ENCODE peak calls at places on chromosomes 13 and 19, in five cellular contexts. E is MG63, J is neuronal stem cell, P is tibial nerve, I is breast epithelium. G is an unnamed sample.
A peak's percentile ranks its signal among the peaks of the same experiment; 100 is the strongest.

GRCh38 chr19:51796195-51796679 is 1.3 kb downstream of the FPR3 start:
- DNase-seq in I (no peak), J (no peak), P (no peak), E (no peak), G (no peak)

GRCh38 chr19:4172861-4173473 is 9.4 kb downstream of the SIRT6 start:
- DNase-seq in E (peak; percentile 48), J (peak; percentile 75), I (peak; percentile 68), P (no peak), G (peak; percentile 59)

GRCh38 chr13:24042710-24043440 is 117.6 kb upstream of the SPATA13 start:
- DNase-seq in P (no peak), J (no peak), I (no peak), E (no peak), G (no peak)

GRCh38 chr13:72537400-72537780 is 190.0 kb downstream of the MZT1 start:
- DNase-seq in P (no peak), E (no peak), I (no peak), J (no peak), G (no peak)

GRCh38 chr13:23618341-23618740 is 48.1 kb downstream of the TNFRSF19 start:
- DNase-seq in P (no peak), E (peak; percentile 13), J (no peak), I (no peak), G (peak; percentile 50)

GRCh38 chr13:19927117-19927734 is 31.3 kb upstream of the ZMYM2 start:
- DNase-seq in E (no peak), P (no peak), I (no peak), J (no peak), G (peak; percentile 4)

GRCh38 chr19:40322271-40322610 is 26.0 kb downstream of the C19orf47 start:
- DNase-seq in I (no peak), P (no peak), E (no peak), J (no peak), G (no peak)

GRCh38 chr19:39246951-39247669 is 1.5 kb downstream of the IFNL4 start:
- DNase-seq in I (no peak), E (no peak), J (no peak), P (no peak), G (no peak)

GRCh38 chr13:73035660-73036059 is 23.1 kb upstream of the KLF5 start:
- DNase-seq in J (no peak), E (no peak), P (no peak), I (no peak), G (no peak)

GRCh38 chr13:53200498-53201453 is 172.2 kb downstream of the OLFM4 start:
- DNase-seq in P (no peak), I (peak; percentile 60), J (peak; percentile 84), E (peak; percentile 10), G (no peak)

DNA sequence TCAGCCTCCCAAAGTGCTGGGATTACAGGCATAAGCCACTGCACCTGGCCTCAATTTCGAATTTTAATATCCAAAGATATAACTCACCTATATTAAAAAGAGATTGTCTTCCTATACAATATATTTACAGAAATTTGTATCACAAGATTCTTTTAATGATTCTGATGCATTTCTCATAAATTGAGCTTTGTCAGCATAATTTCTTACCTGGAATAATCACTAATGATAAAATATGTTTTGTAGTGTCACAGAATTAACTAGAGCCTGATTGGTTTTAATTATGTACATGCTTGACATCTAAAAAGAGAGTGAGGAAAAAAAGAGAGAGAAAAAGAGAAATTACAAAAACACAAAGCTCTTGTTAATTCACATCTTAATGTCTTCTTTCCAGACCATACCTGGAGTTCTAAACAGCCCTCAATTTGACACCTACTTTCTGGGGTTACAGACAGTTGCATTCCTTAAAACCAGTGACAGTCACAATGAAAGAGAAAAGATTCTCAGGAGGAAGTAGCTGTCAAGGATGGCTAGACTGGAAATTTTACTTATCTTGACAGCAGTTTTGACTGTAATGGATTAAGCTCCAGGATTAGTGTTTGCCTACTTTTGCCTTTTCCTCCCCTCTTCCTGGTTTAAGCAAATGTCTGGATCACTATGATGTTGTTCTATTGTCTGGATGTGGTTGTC is 214.4 kb downstream of the SPRY2 start:
- DNase-seq in I (no peak), P (no peak), E (no peak), J (no peak), G (no peak)
- H3K9me3 ChIP-seq in I (no peaks in the 10 kb centered on the region), P (no peaks in the 10 kb centered on the region), E (no peaks in the 10 kb centered on the region), J (no peaks in the 10 kb centered on the region), G (no peaks in the 10 kb centered on the region)

GRCh38 chr19:57719901-57720519 is 7.4 kb downstream of the ZNF671 start:
- DNase-seq in P (no peak), E (no peak), J (no peak), I (no peak), G (peak; percentile 11)
- H3K9me3 ChIP-seq in P (peaks cover 100% of the 10 kb centered on the region), E (peaks cover 38% of the 10 kb centered on the region), J (peaks cover 64% of the 10 kb centered on the region), I (peaks cover 98% of the 10 kb centered on the region), G (peaks cover 26% of the 10 kb centered on the region)

GRCh38 chr19:15161028-15161984 is 39.5 kb downstream of the NOTCH3 start:
- DNase-seq in E (no peak), J (no peak), P (no peak), I (no peak), G (peak; percentile 37)
- H3K9me3 ChIP-seq in E (peaks cover 25% of the 10 kb centered on the region), J (peaks cover 3% of the 10 kb centered on the region), P (peaks cover 41% of the 10 kb centered on the region), I (peaks cover 18% of the 10 kb centered on the region), G (no peaks in the 10 kb centered on the region)

DNA sequence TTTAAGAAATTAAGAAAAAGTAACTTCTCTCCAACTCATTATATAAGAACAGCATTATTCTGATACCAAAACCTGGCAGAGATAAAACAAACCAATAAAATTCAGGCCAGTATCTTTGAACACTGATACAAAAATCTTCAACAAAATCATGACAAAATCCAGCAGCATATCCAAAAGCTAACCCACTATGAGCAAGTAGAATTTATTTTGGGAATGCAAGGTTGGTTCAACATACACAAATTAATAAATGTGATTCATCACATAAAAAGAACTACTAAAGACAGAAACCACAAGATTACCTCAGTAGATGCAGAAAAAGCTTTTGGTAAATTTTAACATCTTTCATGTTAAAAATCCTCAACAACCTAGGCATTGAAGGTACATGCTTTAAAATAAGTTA is 12.3 kb downstream of the ZNF91 start:
- DNase-seq in P (no peak), I (no peak), J (no peak), E (no peak), G (no peak)
- H3K9me3 ChIP-seq in P (peaks cover 84% of the 10 kb centered on the region), I (peaks cover 40% of the 10 kb centered on the region), J (peaks cover 96% of the 10 kb centered on the region), E (peaks cover 9% of the 10 kb centered on the region), G (no peaks in the 10 kb centered on the region)